ENCODE peak calls at places on chromosomes 11 and 22, in five cellular contexts. One of them, this sample, is unnamed.

GRCh38 chr11:83023410-83023809 is 48.3 kb downstream of the RAB30 start:
- DNase-seq in WTC11: no peak
- DNase-seq in HCT116: no peak
- DNase-seq in SK-N-SH: no peak
- DNase-seq in A549: no peak
- DNase-seq in this sample: no peak

GRCh38 chr11:76698321-76699043 is 27.9 kb upstream of the LRRC32 start:
- DNase-seq in WTC11: peak
- DNase-seq in SK-N-SH: no peak
- DNase-seq in HCT116: peak
- DNase-seq in A549: no peak
- DNase-seq in this sample: peak

GRCh38 chr22:29670615-29671014 is 49.2 kb upstream of the CABP7 start:
- DNase-seq in SK-N-SH: no peak
- DNase-seq in HCT116: no peak
- DNase-seq in A549: no peak
- DNase-seq in WTC11: no peak
- DNase-seq in this sample: no peak

GRCh38 chr22:19824197-19825015 is 30.3 kb downstream of the GNB1L start:
- DNase-seq in HCT116: no peak
- DNase-seq in A549: no peak
- DNase-seq in SK-N-SH: no peak
- DNase-seq in WTC11: no peak
- DNase-seq in this sample: peak

GRCh38 chr11:75317446-75318122 is 33.9 kb downstream of the ARRB1 start:
- DNase-seq in A549: no peak
- DNase-seq in WTC11: no peak
- DNase-seq in SK-N-SH: no peak
- DNase-seq in HCT116: no peak
- DNase-seq in this sample: no peak

GRCh38 chr22:44668190-44668885 is 33.7 kb upstream of the PRR5 start:
- DNase-seq in WTC11: peak
- DNase-seq in HCT116: no peak
- DNase-seq in A549: no peak
- DNase-seq in SK-N-SH: peak
- DNase-seq in this sample: peak

GRCh38 chr22:26323013-26323412 is 106.0 kb upstream of the ASPHD2 start:
- DNase-seq in WTC11: no peak
- DNase-seq in A549: no peak
- DNase-seq in HCT116: no peak
- DNase-seq in SK-N-SH: no peak
- DNase-seq in this sample: no peak

GRCh38 chr22:35733742-35734516 is 16.3 kb downstream of the APOL5 start:
- DNase-seq in WTC11: no peak
- DNase-seq in HCT116: no peak
- DNase-seq in A549: no peak
- DNase-seq in SK-N-SH: no peak
- DNase-seq in this sample: no peak

GRCh38 chr22:37932821-37933578 is 20.4 kb downstream of the C22orf23 start:
- DNase-seq in HCT116: no peak
- DNase-seq in SK-N-SH: no peak
- DNase-seq in WTC11: no peak
- DNase-seq in A549: no peak
- DNase-seq in this sample: no peak

GRCh38 chr11:31500560-31500959 is 8.9 kb downstream of the IMMP1L start:
- DNase-seq in SK-N-SH: no peak
- DNase-seq in A549: no peak
- DNase-seq in HCT116: no peak
- DNase-seq in WTC11: no peak
- DNase-seq in this sample: no peak

GRCh38 chr11:31499576-31500178 is 9.7 kb downstream of the IMMP1L start:
- DNase-seq in SK-N-SH: no peak
- DNase-seq in WTC11: no peak
- DNase-seq in A549: no peak
- DNase-seq in HCT116: no peak
- DNase-seq in this sample: no peak
- TF ChIP-seq MAX in SK-N-SH: no peak
- TF ChIP-seq MAX in WTC11: no peak
- TF ChIP-seq MAX in A549: no peak
- TF ChIP-seq MAX in HCT116: no peak
- TF ChIP-seq MAX in this sample: no peak

DNA sequence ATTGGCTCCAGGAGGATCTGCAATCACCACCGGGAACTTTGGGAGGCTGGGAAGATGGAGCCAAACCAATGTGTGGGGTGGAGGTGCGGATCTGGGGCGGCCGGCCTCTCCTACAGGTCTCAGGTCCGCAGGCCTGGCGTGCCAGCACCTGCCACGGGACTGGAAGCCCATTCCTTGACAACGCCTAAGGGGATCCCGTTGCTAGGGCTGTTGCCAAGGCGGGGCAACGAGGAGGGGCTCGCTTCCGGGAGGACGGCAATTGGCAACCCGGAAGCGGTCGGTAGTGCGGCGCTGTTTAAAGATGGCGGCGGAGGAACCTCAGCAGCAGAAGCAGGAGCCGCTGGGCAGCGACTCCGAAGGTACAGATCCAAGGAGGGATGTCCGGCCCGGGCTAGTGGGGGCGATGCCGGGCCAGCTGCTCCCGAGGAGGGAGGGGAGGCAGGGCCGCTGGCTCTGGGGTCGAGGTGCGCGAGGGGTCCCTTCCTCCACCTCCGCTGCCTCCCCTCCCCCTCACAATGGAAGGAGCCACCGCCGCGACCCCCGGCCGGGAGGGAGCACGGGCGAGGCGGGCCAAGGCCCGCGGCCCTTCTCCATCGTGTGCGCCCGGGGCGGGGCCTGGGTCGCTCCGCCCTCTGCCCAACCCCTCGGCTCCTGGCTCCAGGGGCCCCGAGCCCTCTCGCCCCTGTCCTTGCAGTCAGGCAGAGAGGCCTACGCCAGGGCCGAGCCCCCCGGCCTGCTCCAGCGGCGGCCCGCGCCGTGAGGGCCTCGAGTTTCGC is at the start of gene OTUB1:
- DNase-seq in HCT116: peak
- DNase-seq in WTC11: peak
- DNase-seq in A549: peak
- DNase-seq in SK-N-SH: peak
- DNase-seq in this sample: peak
- TF ChIP-seq CTCF in HCT116: no peak
- TF ChIP-seq CTCF in WTC11: no peak
- TF ChIP-seq CTCF in A549: no peak
- TF ChIP-seq CTCF in SK-N-SH: no peak
- TF ChIP-seq CTCF in this sample: no peak

GRCh38 chr11:17696741-17697140 is 22.6 kb upstream of the MYOD1 start:
- DNase-seq in A549: no peak
- DNase-seq in WTC11: no peak
- DNase-seq in SK-N-SH: no peak
- DNase-seq in HCT116: no peak
- DNase-seq in this sample: no peak

GRCh38 chr11:17693531-17693930 is 25.8 kb upstream of the MYOD1 start:
- DNase-seq in WTC11: no peak
- DNase-seq in SK-N-SH: no peak
- DNase-seq in HCT116: no peak
- DNase-seq in A549: no peak
- DNase-seq in this sample: no peak

GRCh38 chr11:17697175-17697949 is 22.0 kb upstream of the MYOD1 start:
- DNase-seq in HCT116: no peak
- DNase-seq in WTC11: no peak
- DNase-seq in SK-N-SH: no peak
- DNase-seq in A549: no peak
- DNase-seq in this sample: no peak

GRCh38 chr11:17694711-17695110 is 24.7 kb upstream of the MYOD1 start:
- DNase-seq in A549: no peak
- DNase-seq in HCT116: no peak
- DNase-seq in SK-N-SH: no peak
- DNase-seq in WTC11: no peak
- DNase-seq in this sample: no peak

GRCh38 chr11:17695454-17696441 is 23.6 kb upstream of the MYOD1 start:
- DNase-seq in HCT116: no peak
- DNase-seq in A549: no peak
- DNase-seq in SK-N-SH: peak
- DNase-seq in WTC11: peak
- DNase-seq in this sample: no peak
- TF ChIP-seq MAX in HCT116: no peak
- TF ChIP-seq MAX in A549: no peak
- TF ChIP-seq MAX in SK-N-SH: no peak
- TF ChIP-seq MAX in WTC11: no peak
- TF ChIP-seq MAX in this sample: no peak

DNA sequence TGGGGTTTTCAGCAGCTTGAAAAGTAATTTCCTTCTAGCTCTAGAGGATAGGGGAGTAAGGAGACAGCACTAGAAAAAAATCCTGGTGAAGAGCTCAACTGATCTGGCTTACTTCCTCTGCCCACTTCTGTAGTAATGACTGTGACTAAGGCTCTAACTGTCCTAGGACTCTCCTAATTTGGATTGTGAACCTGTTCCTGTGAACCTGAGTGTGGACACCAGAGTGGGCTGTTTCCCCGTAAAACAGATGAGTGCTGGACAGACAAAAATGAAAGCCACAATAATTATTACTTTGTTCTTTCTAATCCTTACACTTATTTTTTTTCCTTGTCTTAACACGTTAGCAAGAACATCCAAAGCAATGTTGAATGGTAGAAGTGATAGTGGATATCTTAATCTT is 154.1 kb downstream of the AASDHPPT start:
- DNase-seq in A549: no peak
- DNase-seq in SK-N-SH: no peak
- DNase-seq in WTC11: no peak
- DNase-seq in HCT116: no peak
- DNase-seq in this sample: peak
- TF ChIP-seq CTCF in A549: no peak
- TF ChIP-seq CTCF in SK-N-SH: peak
- TF ChIP-seq CTCF in WTC11: no peak
- TF ChIP-seq CTCF in HCT116: no peak
- TF ChIP-seq CTCF in this sample: no peak

GRCh38 chr11:31045335-31045734 is 324.2 kb downstream of the DCDC1 start:
- DNase-seq in A549: no peak
- DNase-seq in SK-N-SH: peak
- DNase-seq in WTC11: no peak
- DNase-seq in HCT116: peak
- DNase-seq in this sample: peak
- TF ChIP-seq MAX in A549: no peak
- TF ChIP-seq MAX in SK-N-SH: no peak
- TF ChIP-seq MAX in WTC11: no peak
- TF ChIP-seq MAX in HCT116: no peak
- TF ChIP-seq MAX in this sample: no peak

GRCh38 chr11:78630561-78631303 is 56.1 kb upstream of the NARS2 start:
- DNase-seq in A549: no peak
- DNase-seq in SK-N-SH: no peak
- DNase-seq in HCT116: no peak
- DNase-seq in WTC11: no peak
- DNase-seq in this sample: no peak
- TF ChIP-seq CTCF in A549: no peak
- TF ChIP-seq CTCF in SK-N-SH: no peak
- TF ChIP-seq CTCF in HCT116: peak
- TF ChIP-seq CTCF in WTC11: no peak
- TF ChIP-seq CTCF in this sample: no peak

DNA sequence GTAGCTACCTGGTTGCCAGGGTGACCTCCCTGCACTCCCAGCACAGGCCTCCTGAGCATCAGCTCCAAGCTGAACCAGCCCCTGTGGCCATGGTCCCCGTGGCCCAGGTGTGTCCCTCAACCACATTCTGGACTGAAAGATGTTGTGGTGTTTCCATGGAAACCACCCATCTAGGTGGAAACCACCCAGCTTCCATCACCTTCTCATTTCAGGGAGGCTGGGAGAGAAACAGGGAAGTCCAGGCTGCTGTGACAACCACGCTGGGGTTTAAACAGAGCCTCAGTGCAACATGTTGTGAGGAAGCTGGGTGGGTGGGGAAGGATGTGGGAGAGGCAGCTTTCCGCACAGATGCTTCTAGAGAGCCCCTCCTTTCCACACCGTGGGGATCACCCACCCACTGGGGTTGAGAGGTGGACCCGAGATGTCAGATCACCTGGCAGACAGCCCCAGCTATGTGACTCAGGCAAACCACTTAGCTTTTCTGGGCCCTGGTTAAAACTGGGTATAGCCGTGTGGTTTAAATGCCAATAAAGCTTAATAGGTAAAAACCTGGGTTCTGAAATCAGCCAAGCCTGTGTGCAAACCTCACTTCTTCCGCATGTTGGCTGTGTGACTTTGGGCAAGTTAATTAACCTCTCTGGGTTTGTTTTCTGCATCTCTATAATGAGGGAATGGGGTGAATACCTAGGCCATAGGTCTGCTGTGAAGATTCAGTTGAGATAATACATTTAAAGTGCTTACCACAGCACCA is 46.4 kb downstream of the CD82 start:
- DNase-seq in HCT116: no peak
- DNase-seq in SK-N-SH: no peak
- DNase-seq in WTC11: no peak
- DNase-seq in A549: no peak
- DNase-seq in this sample: no peak
- TF ChIP-seq MAX in HCT116: no peak
- TF ChIP-seq MAX in SK-N-SH: no peak
- TF ChIP-seq MAX in WTC11: no peak
- TF ChIP-seq MAX in A549: no peak
- TF ChIP-seq MAX in this sample: no peak

GRCh38 chr11:117685566-117685965 is 111.5 kb downstream of the DSCAML1 start:
- DNase-seq in HCT116: no peak
- DNase-seq in WTC11: no peak
- DNase-seq in A549: no peak
- DNase-seq in SK-N-SH: no peak
- DNase-seq in this sample: no peak
- TF ChIP-seq CTCF in HCT116: no peak
- TF ChIP-seq CTCF in WTC11: no peak
- TF ChIP-seq CTCF in A549: no peak
- TF ChIP-seq CTCF in SK-N-SH: no peak
- TF ChIP-seq CTCF in this sample: no peak

This sample was measured in NB4.